ENCODE peak calls at places on chromosome 7, in seven cellular contexts. One of them, this sample, is unnamed. For H3K4me1, the result is how much of the 10 kb centered on the place peaks cover.

GRCh38 chr7:121428857-121429489 is 32.9 kb upstream of the FAM3C start:
- DNase-seq in ascending aorta: no peak
- DNase-seq in left ventricle myocardium inferior: no peak
- DNase-seq in PC-3: no peak
- DNase-seq in prostate gland: no peak
- DNase-seq in breast epithelium: no peak
- DNase-seq in sigmoid colon: no peak
- DNase-seq in this sample: no peak

GRCh38 chr7:26653430-26653911 is 210.9 kb downstream of the SKAP2 start:
- DNase-seq in ascending aorta: no peak
- DNase-seq in left ventricle myocardium inferior: no peak
- DNase-seq in PC-3: peak
- DNase-seq in prostate gland: no peak
- DNase-seq in breast epithelium: no peak
- DNase-seq in sigmoid colon: no peak
- DNase-seq in this sample: no peak

GRCh38 chr7:47574473-47575328 is 7.2 kb downstream of the TNS3 start:
- DNase-seq in ascending aorta: no peak
- DNase-seq in left ventricle myocardium inferior: no peak
- DNase-seq in PC-3: no peak
- DNase-seq in prostate gland: no peak
- DNase-seq in breast epithelium: no peak
- DNase-seq in sigmoid colon: no peak
- DNase-seq in this sample: no peak

GRCh38 chr7:76241141-76241540 is 39.4 kb downstream of the SRRM3 start:
- DNase-seq in ascending aorta: no peak
- DNase-seq in left ventricle myocardium inferior: no peak
- DNase-seq in PC-3: no peak
- DNase-seq in prostate gland: no peak
- DNase-seq in breast epithelium: no peak
- DNase-seq in sigmoid colon: no peak
- DNase-seq in this sample: no peak

GRCh38 chr7:157140118-157140905 is 1.6 kb downstream of the UBE3C start:
- DNase-seq in ascending aorta: no peak
- DNase-seq in left ventricle myocardium inferior: no peak
- DNase-seq in PC-3: no peak
- DNase-seq in prostate gland: no peak
- DNase-seq in breast epithelium: no peak
- DNase-seq in sigmoid colon: no peak
- DNase-seq in this sample: no peak

GRCh38 chr7:77933394-77933793 is 134.8 kb downstream of the PHTF2 start:
- DNase-seq in ascending aorta: no peak
- DNase-seq in left ventricle myocardium inferior: no peak
- DNase-seq in PC-3: peak
- DNase-seq in prostate gland: no peak
- DNase-seq in breast epithelium: no peak
- DNase-seq in sigmoid colon: no peak
- DNase-seq in this sample: no peak

GRCh38 chr7:149788300-149788851 is 15.0 kb upstream of the ZNF467 start:
- DNase-seq in ascending aorta: no peak
- DNase-seq in left ventricle myocardium inferior: no peak
- DNase-seq in PC-3: no peak
- DNase-seq in prostate gland: no peak
- DNase-seq in breast epithelium: no peak
- DNase-seq in sigmoid colon: no peak
- DNase-seq in this sample: no peak

GRCh38 chr7:129489491-129489890 is 12.8 kb upstream of the SMKR1 start:
- DNase-seq in ascending aorta: no peak
- DNase-seq in left ventricle myocardium inferior: no peak
- DNase-seq in PC-3: peak
- DNase-seq in prostate gland: no peak
- DNase-seq in breast epithelium: no peak
- DNase-seq in sigmoid colon: no peak
- DNase-seq in this sample: no peak

GRCh38 chr7:41694490-41694889 is 8.4 kb downstream of the INHBA start:
- DNase-seq in ascending aorta: no peak
- DNase-seq in left ventricle myocardium inferior: no peak
- DNase-seq in PC-3: no peak
- DNase-seq in prostate gland: no peak
- DNase-seq in breast epithelium: no peak
- DNase-seq in sigmoid colon: no peak
- DNase-seq in this sample: no peak

GRCh38 chr7:141466151-141466904 is 84.9 kb upstream of the AGK start:
- DNase-seq in ascending aorta: no peak
- DNase-seq in left ventricle myocardium inferior: no peak
- DNase-seq in PC-3: no peak
- DNase-seq in prostate gland: no peak
- DNase-seq in breast epithelium: no peak
- DNase-seq in sigmoid colon: no peak
- DNase-seq in this sample: no peak

GRCh38 chr7:46344533-46344932 is 423.5 kb upstream of the IGFBP3 start:
- DNase-seq in ascending aorta: no peak
- DNase-seq in left ventricle myocardium inferior: no peak
- DNase-seq in PC-3: no peak
- DNase-seq in prostate gland: no peak
- DNase-seq in breast epithelium: no peak
- DNase-seq in sigmoid colon: no peak
- DNase-seq in this sample: no peak

GRCh38 chr7:123237-123636 is 69.1 kb upstream of the FAM20C start:
- DNase-seq in ascending aorta: no peak
- DNase-seq in left ventricle myocardium inferior: no peak
- DNase-seq in PC-3: no peak
- DNase-seq in prostate gland: no peak
- DNase-seq in breast epithelium: no peak
- DNase-seq in sigmoid colon: no peak
- DNase-seq in this sample: no peak

GRCh38 chr7:149845257-149845980 is 7.2 kb downstream of the ZNF862 start:
- DNase-seq in ascending aorta: no peak
- DNase-seq in left ventricle myocardium inferior: no peak
- DNase-seq in PC-3: no peak
- DNase-seq in prostate gland: no peak
- DNase-seq in breast epithelium: no peak
- DNase-seq in sigmoid colon: peak
- DNase-seq in this sample: no peak

GRCh38 chr7:107715531-107715930 is 28.4 kb upstream of the CBLL1 start:
- DNase-seq in ascending aorta: no peak
- DNase-seq in left ventricle myocardium inferior: no peak
- DNase-seq in PC-3: peak
- DNase-seq in prostate gland: no peak
- DNase-seq in breast epithelium: no peak
- DNase-seq in sigmoid colon: no peak
- DNase-seq in this sample: no peak

GRCh38 chr7:15546272-15546792 is 15.5 kb downstream of the AGMO start:
- DNase-seq in ascending aorta: no peak
- DNase-seq in left ventricle myocardium inferior: no peak
- DNase-seq in PC-3: no peak
- DNase-seq in prostate gland: no peak
- DNase-seq in breast epithelium: no peak
- DNase-seq in sigmoid colon: no peak
- DNase-seq in this sample: no peak

GRCh38 chr7:129829677-129830631 is 122.8 kb downstream of the UBE2H start:
- DNase-seq in ascending aorta: no peak
- DNase-seq in left ventricle myocardium inferior: peak
- DNase-seq in PC-3: peak
- DNase-seq in prostate gland: peak
- DNase-seq in breast epithelium: peak
- DNase-seq in sigmoid colon: peak
- DNase-seq in this sample: peak

GRCh38 chr7:105321754-105322455 is 66.8 kb downstream of the SRPK2 start:
- DNase-seq in ascending aorta: no peak
- DNase-seq in left ventricle myocardium inferior: no peak
- DNase-seq in PC-3: no peak
- DNase-seq in prostate gland: no peak
- DNase-seq in breast epithelium: no peak
- DNase-seq in sigmoid colon: no peak
- DNase-seq in this sample: no peak

GRCh38 chr7:105320896-105321295 is 67.8 kb downstream of the SRPK2 start:
- DNase-seq in ascending aorta: no peak
- DNase-seq in left ventricle myocardium inferior: no peak
- DNase-seq in PC-3: no peak
- DNase-seq in prostate gland: no peak
- DNase-seq in breast epithelium: no peak
- DNase-seq in sigmoid colon: no peak
- DNase-seq in this sample: no peak

GRCh38 chr7:105323366-105323765 is 65.4 kb downstream of the SRPK2 start:
- DNase-seq in ascending aorta: no peak
- DNase-seq in left ventricle myocardium inferior: no peak
- DNase-seq in PC-3: no peak
- DNase-seq in prostate gland: no peak
- DNase-seq in breast epithelium: no peak
- DNase-seq in sigmoid colon: no peak
- DNase-seq in this sample: no peak

GRCh38 chr7:105327201-105327600 is 61.5 kb downstream of the SRPK2 start:
- DNase-seq in ascending aorta: no peak
- DNase-seq in left ventricle myocardium inferior: no peak
- DNase-seq in PC-3: no peak
- DNase-seq in prostate gland: no peak
- DNase-seq in breast epithelium: no peak
- DNase-seq in sigmoid colon: no peak
- DNase-seq in this sample: no peak

DNA sequence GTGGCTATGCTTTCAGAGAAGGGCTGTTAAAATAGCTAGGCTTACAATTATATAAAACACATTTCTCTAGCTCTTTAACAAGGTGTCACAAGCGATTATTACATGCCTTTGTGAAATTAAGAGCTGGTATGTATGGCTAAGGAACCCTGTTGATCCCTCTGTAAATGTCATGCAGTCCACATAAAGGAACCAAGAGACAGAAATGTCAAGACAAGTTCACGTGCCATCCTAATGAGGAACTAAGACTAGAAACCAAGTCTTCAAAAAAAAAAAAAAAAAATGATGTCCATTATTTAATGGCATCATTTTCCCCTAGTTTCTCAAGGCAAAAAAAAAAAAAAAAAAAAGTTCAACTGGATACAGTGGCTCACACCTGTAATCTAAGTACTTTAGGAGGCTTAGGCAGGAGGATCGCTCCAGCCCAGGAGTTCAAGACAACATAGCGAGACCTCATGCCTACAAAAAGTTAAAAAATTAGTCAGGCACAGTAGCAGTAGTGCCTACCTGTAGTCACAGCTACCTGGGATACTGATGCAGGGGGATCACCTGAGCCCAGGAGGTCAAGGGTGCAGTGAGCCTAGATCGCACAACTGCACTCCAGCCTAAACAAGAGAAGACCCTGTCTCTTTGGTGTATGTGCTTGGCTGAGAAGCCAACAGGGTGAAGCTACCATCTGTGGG is 63.4 kb downstream of the SRPK2 start:
- DNase-seq in ascending aorta: no peak
- DNase-seq in left ventricle myocardium inferior: no peak
- DNase-seq in PC-3: no peak
- DNase-seq in prostate gland: no peak
- DNase-seq in breast epithelium: no peak
- DNase-seq in sigmoid colon: no peak
- DNase-seq in this sample: no peak
- H3K4me1 ChIP-seq in ascending aorta: under half
- H3K4me1 ChIP-seq in left ventricle myocardium inferior: under half
- H3K4me1 ChIP-seq in PC-3: under half
- H3K4me1 ChIP-seq in prostate gland: under half
- H3K4me1 ChIP-seq in breast epithelium: under half
- H3K4me1 ChIP-seq in sigmoid colon: under half
- H3K4me1 ChIP-seq in this sample: under half

DNA sequence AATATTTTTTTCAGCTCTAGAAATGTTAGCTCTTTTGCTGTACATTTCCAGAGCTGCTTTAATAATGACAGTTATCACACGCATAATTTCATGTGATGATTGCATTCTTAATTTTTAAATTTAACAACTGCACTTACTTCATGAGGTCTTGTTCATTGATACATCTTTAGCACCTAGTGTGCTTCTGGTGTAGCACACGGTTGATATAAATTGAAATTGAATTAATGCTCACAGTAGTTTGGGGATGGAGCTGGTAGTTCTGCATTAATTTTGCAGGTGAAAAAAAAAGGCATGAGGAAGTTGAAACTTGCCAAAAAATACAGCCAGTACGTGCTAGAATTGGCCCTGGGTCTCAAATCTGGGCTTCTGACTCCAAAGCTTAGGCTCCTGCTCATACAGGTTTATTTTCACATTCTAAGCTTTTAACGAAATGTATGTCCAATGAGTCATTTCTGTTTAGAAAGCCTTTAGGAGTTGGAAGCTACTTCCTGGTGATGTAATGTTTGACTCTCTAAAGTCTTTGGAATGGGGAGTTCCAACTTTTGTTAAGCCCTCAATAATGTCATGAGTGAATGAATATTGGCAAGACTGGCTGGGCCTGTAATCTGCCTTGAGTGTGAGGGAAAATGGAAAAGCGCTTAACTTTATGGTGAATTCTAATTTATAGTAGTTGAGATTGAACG is 62.5 kb downstream of the DAGLB start:
- DNase-seq in ascending aorta: no peak
- DNase-seq in left ventricle myocardium inferior: no peak
- DNase-seq in PC-3: peak
- DNase-seq in prostate gland: peak
- DNase-seq in breast epithelium: no peak
- DNase-seq in sigmoid colon: no peak
- DNase-seq in this sample: no peak
- H3K4me1 ChIP-seq in ascending aorta: under half
- H3K4me1 ChIP-seq in left ventricle myocardium inferior: half or more
- H3K4me1 ChIP-seq in PC-3: under half
- H3K4me1 ChIP-seq in prostate gland: under half
- H3K4me1 ChIP-seq in breast epithelium: under half
- H3K4me1 ChIP-seq in sigmoid colon: under half
- H3K4me1 ChIP-seq in this sample: half or more

DNA sequence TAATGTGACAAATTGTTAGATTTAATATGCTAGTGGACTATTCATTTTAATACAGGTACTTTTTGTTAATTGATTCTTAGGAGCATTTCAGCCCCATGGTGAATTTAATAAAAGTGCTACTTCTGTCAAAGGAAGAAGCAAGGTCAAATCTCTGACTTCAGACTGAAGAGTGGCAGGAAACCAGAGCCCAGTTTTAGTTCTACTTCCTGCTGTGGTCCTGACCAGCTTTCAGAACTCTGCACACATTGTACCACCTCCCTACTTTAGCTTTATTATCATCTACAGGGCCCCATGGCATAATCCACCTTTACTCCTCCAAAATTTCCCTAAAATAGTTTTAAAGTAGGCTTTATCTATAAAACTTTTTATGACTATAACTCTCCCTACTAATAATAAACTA is 33.7 kb downstream of the CTTNBP2 start:
- DNase-seq in ascending aorta: no peak
- DNase-seq in left ventricle myocardium inferior: no peak
- DNase-seq in PC-3: no peak
- DNase-seq in prostate gland: no peak
- DNase-seq in breast epithelium: no peak
- DNase-seq in sigmoid colon: no peak
- DNase-seq in this sample: no peak
- H3K4me1 ChIP-seq in ascending aorta: under half
- H3K4me1 ChIP-seq in left ventricle myocardium inferior: under half
- H3K4me1 ChIP-seq in PC-3: under half
- H3K4me1 ChIP-seq in prostate gland: under half
- H3K4me1 ChIP-seq in breast epithelium: under half
- H3K4me1 ChIP-seq in sigmoid colon: under half
- H3K4me1 ChIP-seq in this sample: under half

DNA sequence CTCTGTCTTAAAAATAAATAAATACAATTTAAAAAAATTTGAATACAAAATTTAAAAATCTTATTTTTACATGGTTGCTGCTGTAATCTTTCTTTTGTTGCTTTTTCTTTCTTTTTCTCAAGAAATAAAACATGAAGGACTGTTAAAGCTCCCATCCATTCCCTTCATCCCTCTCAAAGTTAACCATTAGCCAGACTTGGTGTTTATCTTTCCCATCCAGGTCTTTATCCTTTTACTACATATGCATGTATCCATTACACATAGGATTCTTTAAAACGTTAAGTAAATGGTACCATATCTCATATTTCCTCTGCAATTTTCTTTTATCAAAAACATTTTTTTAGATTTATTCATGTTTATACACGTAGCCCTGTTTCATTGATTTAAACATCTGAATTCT is 70.1 kb downstream of the CREB3L2 start:
- DNase-seq in ascending aorta: no peak
- DNase-seq in left ventricle myocardium inferior: no peak
- DNase-seq in PC-3: no peak
- DNase-seq in prostate gland: no peak
- DNase-seq in breast epithelium: no peak
- DNase-seq in sigmoid colon: no peak
- DNase-seq in this sample: no peak
- H3K4me1 ChIP-seq in ascending aorta: under half
- H3K4me1 ChIP-seq in left ventricle myocardium inferior: half or more
- H3K4me1 ChIP-seq in PC-3: under half
- H3K4me1 ChIP-seq in prostate gland: under half
- H3K4me1 ChIP-seq in breast epithelium: under half
- H3K4me1 ChIP-seq in sigmoid colon: under half
- H3K4me1 ChIP-seq in this sample: under half

This sample was measured in suprapubic skin.